ENCODE peak calls at places on chromosomes 2 and 18, in nine cellular contexts. One of them, this sample, is unnamed.

GRCh38 chr18:76955529-76956170 is 133.3 kb downstream of the ZNF236 start:
- DNase-seq in NCI-H1092 treated with DMSO at 0.1 percent for 48 hours: peak; percentile 26
- DNase-seq in mucosa of gallbladder: peak; percentile 45
- DNase-seq in small intestine: peak; percentile 56
- DNase-seq in activated CD4-positive, CD25-positive, alpha-beta regulatory T cell treated with anti-CD3 and anti-CD28 coated beads, Interleukin-2, amount 50 U/mL, for 16 hours: no peak
- DNase-seq in NCI-H774: no peak
- DNase-seq in Caki2: no peak
- DNase-seq in T-helper 2 cell treated with Interferon-gamma antibody and Interleukin-4, amounts not matched to agents 5 μg/mL and 100 μg/mL, for 36 hours: no peak
- DNase-seq in KG1: no peak
- DNase-seq in this sample: no peak

GRCh38 chr2:21039979-21040467 is 3.9 kb downstream of the APOB start:
- DNase-seq in NCI-H1092 treated with DMSO at 0.1 percent for 48 hours: no peak
- DNase-seq in mucosa of gallbladder: no peak
- DNase-seq in small intestine: no peak
- DNase-seq in activated CD4-positive, CD25-positive, alpha-beta regulatory T cell treated with anti-CD3 and anti-CD28 coated beads, Interleukin-2, amount 50 U/mL, for 16 hours: no peak
- DNase-seq in NCI-H774: no peak
- DNase-seq in Caki2: no peak
- DNase-seq in T-helper 2 cell treated with Interferon-gamma antibody and Interleukin-4, amounts not matched to agents 5 μg/mL and 100 μg/mL, for 36 hours: no peak
- DNase-seq in KG1: no peak
- DNase-seq in this sample: no peak

GRCh38 chr18:31386683-31387082 is 10.1 kb downstream of the DSG4 start:
- DNase-seq in NCI-H1092 treated with DMSO at 0.1 percent for 48 hours: no peak
- DNase-seq in mucosa of gallbladder: no peak
- DNase-seq in small intestine: no peak
- DNase-seq in activated CD4-positive, CD25-positive, alpha-beta regulatory T cell treated with anti-CD3 and anti-CD28 coated beads, Interleukin-2, amount 50 U/mL, for 16 hours: no peak
- DNase-seq in NCI-H774: no peak
- DNase-seq in Caki2: peak; percentile 73
- DNase-seq in T-helper 2 cell treated with Interferon-gamma antibody and Interleukin-4, amounts not matched to agents 5 μg/mL and 100 μg/mL, for 36 hours: no peak
- DNase-seq in KG1: no peak
- DNase-seq in this sample: no peak

GRCh38 chr18:70931942-70932814 is 643.3 kb downstream of the SOCS6 start:
- DNase-seq in NCI-H1092 treated with DMSO at 0.1 percent for 48 hours: peak; percentile 57
- DNase-seq in mucosa of gallbladder: no peak
- DNase-seq in small intestine: no peak
- DNase-seq in activated CD4-positive, CD25-positive, alpha-beta regulatory T cell treated with anti-CD3 and anti-CD28 coated beads, Interleukin-2, amount 50 U/mL, for 16 hours: no peak
- DNase-seq in NCI-H774: no peak
- DNase-seq in Caki2: peak; percentile 22
- DNase-seq in T-helper 2 cell treated with Interferon-gamma antibody and Interleukin-4, amounts not matched to agents 5 μg/mL and 100 μg/mL, for 36 hours: no peak
- DNase-seq in KG1: no peak
- DNase-seq in this sample: no peak

GRCh38 chr2:239379641-239380170 is 21.1 kb downstream of the HDAC4 start:
- DNase-seq in NCI-H1092 treated with DMSO at 0.1 percent for 48 hours: no peak
- DNase-seq in mucosa of gallbladder: no peak
- DNase-seq in small intestine: no peak
- DNase-seq in activated CD4-positive, CD25-positive, alpha-beta regulatory T cell treated with anti-CD3 and anti-CD28 coated beads, Interleukin-2, amount 50 U/mL, for 16 hours: no peak
- DNase-seq in NCI-H774: no peak
- DNase-seq in Caki2: no peak
- DNase-seq in T-helper 2 cell treated with Interferon-gamma antibody and Interleukin-4, amounts not matched to agents 5 μg/mL and 100 μg/mL, for 36 hours: no peak
- DNase-seq in KG1: no peak
- DNase-seq in this sample: peak; percentile 27

GRCh38 chr2:46939596-46940359 is 24.2 kb upstream of the MCFD2 start:
- DNase-seq in NCI-H1092 treated with DMSO at 0.1 percent for 48 hours: no peak
- DNase-seq in mucosa of gallbladder: no peak
- DNase-seq in small intestine: peak; percentile 68
- DNase-seq in activated CD4-positive, CD25-positive, alpha-beta regulatory T cell treated with anti-CD3 and anti-CD28 coated beads, Interleukin-2, amount 50 U/mL, for 16 hours: no peak
- DNase-seq in NCI-H774: no peak
- DNase-seq in Caki2: no peak
- DNase-seq in T-helper 2 cell treated with Interferon-gamma antibody and Interleukin-4, amounts not matched to agents 5 μg/mL and 100 μg/mL, for 36 hours: no peak
- DNase-seq in KG1: no peak
- DNase-seq in this sample: no peak

GRCh38 chr2:31580321-31581117 is at the start of gene SRD5A2:
- DNase-seq in NCI-H1092 treated with DMSO at 0.1 percent for 48 hours: no peak
- DNase-seq in mucosa of gallbladder: no peak
- DNase-seq in small intestine: no peak
- DNase-seq in activated CD4-positive, CD25-positive, alpha-beta regulatory T cell treated with anti-CD3 and anti-CD28 coated beads, Interleukin-2, amount 50 U/mL, for 16 hours: no peak
- DNase-seq in NCI-H774: no peak
- DNase-seq in Caki2: no peak
- DNase-seq in T-helper 2 cell treated with Interferon-gamma antibody and Interleukin-4, amounts not matched to agents 5 μg/mL and 100 μg/mL, for 36 hours: no peak
- DNase-seq in KG1: no peak
- DNase-seq in this sample: no peak

GRCh38 chr18:54222922-54223567 is 1.4 kb downstream of the MBD2 start:
- DNase-seq in NCI-H1092 treated with DMSO at 0.1 percent for 48 hours: peak; percentile 59
- DNase-seq in mucosa of gallbladder: no peak
- DNase-seq in small intestine: peak; percentile 39
- DNase-seq in activated CD4-positive, CD25-positive, alpha-beta regulatory T cell treated with anti-CD3 and anti-CD28 coated beads, Interleukin-2, amount 50 U/mL, for 16 hours: peak; percentile 20
- DNase-seq in NCI-H774: no peak
- DNase-seq in Caki2: no peak
- DNase-seq in T-helper 2 cell treated with Interferon-gamma antibody and Interleukin-4, amounts not matched to agents 5 μg/mL and 100 μg/mL, for 36 hours: peak; percentile 30
- DNase-seq in KG1: no peak
- DNase-seq in this sample: no peak